ENCODE peak calls at places on chromosome 21, in six cellular contexts. T is ovary, B is HepG2, F is uterus, Y is transverse colon, D is H54. R is an unnamed sample.
A peak's percentile ranks its signal among the peaks of the same experiment; 100 is the strongest.

GRCh38 chr21:41965045-41965444 is 11.2 kb upstream of the C2CD2 start:
- DNase-seq in T (no peak), B (no peak), F (no peak), Y (no peak), D (no peak), R (peak; percentile 49)

GRCh38 chr21:41112740-41113692 is 54.9 kb upstream of the BACE2 start:
- DNase-seq in T (no peak), B (no peak), F (no peak), Y (no peak), D (peak; percentile 49), R (no peak)

GRCh38 chr21:37994211-37994610 is 78.0 kb upstream of the KCNJ6 start:
- DNase-seq in T (no peak), B (no peak), F (no peak), Y (no peak), D (no peak), R (no peak)

GRCh38 chr21:35619184-35619583 is 441.1 kb downstream of the SETD4 start:
- DNase-seq in T (no peak), B (no peak), F (no peak), Y (no peak), D (no peak), R (no peak)

GRCh38 chr21:36077758-36078157 is 7.9 kb downstream of the CBR1 start:
- DNase-seq in T (no peak), B (no peak), F (no peak), Y (no peak), D (no peak), R (no peak)

GRCh38 chr21:39048574-39048973 is 134.7 kb downstream of the PSMG1 start:
- DNase-seq in T (no peak), B (no peak), F (no peak), Y (no peak), D (no peak), R (no peak)

GRCh38 chr21:31604591-31605190 is 54.8 kb upstream of the SOD1 start:
- DNase-seq in T (peak; percentile 50), B (peak; percentile 41), F (peak; percentile 43), Y (peak; percentile 65), D (peak; percentile 64), R (peak; percentile 52)

GRCh38 chr21:34994646-34995631 is 54.2 kb downstream of the RUNX1 start:
- DNase-seq in T (no peak), B (no peak), F (no peak), Y (no peak), D (no peak), R (no peak)

GRCh38 chr21:15667010-15667409 is 62.8 kb upstream of the USP25 start:
- DNase-seq in T (no peak), B (no peak), F (no peak), Y (no peak), D (peak; percentile 6), R (no peak)

GRCh38 chr21:46190491-46191131 is 6.4 kb upstream of the SPATC1L start:
- DNase-seq in T (no peak), B (no peak), F (no peak), Y (no peak), D (no peak), R (no peak)

GRCh38 chr21:15775981-15776380 is 46.2 kb downstream of the USP25 start:
- DNase-seq in T (no peak), B (no peak), F (no peak), Y (no peak), D (peak; percentile 23), R (no peak)

GRCh38 chr21:37159053-37159776 is 86.2 kb downstream of the TTC3 start:
- DNase-seq in T (no peak), B (no peak), F (no peak), Y (no peak), D (no peak), R (no peak)

GRCh38 chr21:28899220-28899619 is 93.5 kb downstream of the LTN1 start:
- DNase-seq in T (no peak), B (no peak), F (no peak), Y (no peak), D (no peak), R (no peak)
- TF ChIP-seq POLR2A in T (no peak), B (no peak), F (no peak), Y (no peak), D (no peak), R (no peak)

DNA sequence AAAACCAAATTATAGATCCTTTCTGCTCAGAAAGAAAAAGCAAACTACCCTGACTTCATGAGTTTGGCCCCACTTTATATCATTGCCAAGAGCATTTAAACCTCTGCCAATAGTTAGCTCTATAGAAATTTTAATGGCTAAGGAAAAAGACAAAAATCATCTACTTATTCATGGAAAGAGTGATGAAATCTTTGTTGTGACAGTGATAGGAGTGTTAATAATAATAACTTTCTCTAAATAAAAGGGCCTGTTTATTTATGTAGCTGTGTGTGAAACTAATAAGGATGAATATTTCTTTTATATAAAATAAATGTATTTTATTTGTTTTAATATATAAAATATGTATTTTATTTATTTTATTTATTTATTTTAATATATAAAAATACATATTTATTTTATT is 6.4 kb downstream of the CHODL start:
- DNase-seq in T (no peak), B (no peak), F (no peak), Y (no peak), D (no peak), R (no peak)
- TF ChIP-seq POLR2A in T (no peak), B (no peak), F (no peak), Y (no peak), D (no peak), R (no peak)

DNA sequence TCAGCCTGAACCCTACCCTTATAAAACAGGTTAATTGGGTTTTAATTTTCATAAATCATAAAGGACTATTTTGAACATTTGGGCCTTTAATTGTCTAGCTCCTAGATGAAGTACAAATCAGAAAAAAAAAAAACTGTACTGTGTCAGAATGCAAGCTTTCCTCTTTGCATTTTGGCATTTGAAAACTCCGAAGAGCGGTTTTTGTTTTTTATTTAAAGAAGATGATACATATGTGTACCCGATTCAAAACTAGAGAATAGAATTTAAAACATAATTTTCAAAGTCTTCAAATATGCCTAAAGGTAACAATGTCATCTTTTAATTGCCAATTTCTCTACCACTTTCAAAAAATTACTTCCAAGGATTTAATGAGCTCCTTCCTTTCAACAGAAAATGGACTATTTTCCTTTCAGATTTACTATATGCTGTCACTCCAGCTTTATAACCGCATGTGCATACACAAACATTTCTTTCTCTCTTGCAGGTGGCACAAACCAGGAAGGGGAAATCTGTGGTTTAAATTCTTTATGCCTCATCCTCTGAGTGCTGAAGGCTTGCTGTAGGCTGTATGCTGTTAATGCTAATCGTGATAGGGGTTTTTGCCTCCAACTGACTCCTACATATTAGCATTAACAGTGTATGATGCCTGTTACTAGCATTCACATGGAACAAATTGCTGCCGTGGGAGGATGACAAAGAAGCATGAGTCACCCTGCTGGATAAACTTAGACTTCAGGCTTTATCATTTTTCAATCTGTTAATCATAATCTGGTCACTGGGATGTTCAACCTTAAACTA is 33.7 kb downstream of the MRPL39 start:
- DNase-seq in T (no peak), B (peak; percentile 6), F (no peak), Y (no peak), D (peak; percentile 45), R (no peak)
- TF ChIP-seq POLR2A in T (no peak), B (no peak), F (no peak), Y (no peak), D (no peak), R (no peak)

GRCh38 chr21:43720539-43721224 is 1.8 kb downstream of the PDXK start:
- DNase-seq in T (no peak), B (no peak), F (no peak), Y (no peak), D (no peak), R (no peak)

GRCh38 chr21:43719748-43720538 is 1.0 kb downstream of the PDXK start:
- DNase-seq in T (no peak), B (no peak), F (peak; percentile 25), Y (no peak), D (no peak), R (no peak)

GRCh38 chr21:43717166-43717853 is 1.6 kb upstream of the PDXK start:
- DNase-seq in T (no peak), B (no peak), F (no peak), Y (no peak), D (no peak), R (no peak)

GRCh38 chr21:43717967-43718871 is 710 bp upstream of the PDXK start:
- DNase-seq in T (no peak), B (no peak), F (peak; percentile 25), Y (no peak), D (no peak), R (no peak)

GRCh38 chr21:43718872-43719747 is at the start of gene PDXK:
- DNase-seq in T (peak; percentile 87), B (peak; percentile 67), F (peak; percentile 87), Y (peak; percentile 93), D (peak; percentile 82), R (peak; percentile 87)
- TF ChIP-seq POLR2A in T (peak; percentile 83), B (peak; percentile 64), F (peak; percentile 85), Y (peak; percentile 83), D (peak; percentile 91), R (peak; percentile 75)

R was measured in prostate gland.